ENCODE peak calls at places on chromosomes 3 and 15, in eight cellular contexts. E is NCI-H82; U is AG09309; L is stimulated activated CD8-positive, alpha-beta memory T cell treated with anti-CD3 and anti-CD28 coated beads, Interleukin-7, amount 100 ng/mL, for 4 hours; A is hypothalamus; H is activated T-cell treated with anti-CD3 and anti-CD28 coated beads for 48 hours; V is cardiac muscle cell; N is psoas muscle. K is an unnamed sample.

GRCh38 chr15:80699981-80700380 is 4.9 kb downstream of the ABHD17C start:
- DNase-seq in E (no peak), U (no peak), L (no peak), A (no peak), H (no peak), V (no peak), N (no peak), K (no peak)

GRCh38 chr3:23959147-23959900 is 14.2 kb downstream of the NR1D2 start:
- DNase-seq in E (no peak), U (peak; percentile 63), L (no peak), A (no peak), H (peak; percentile 2), V (peak; percentile 72), N (no peak), K (no peak)

GRCh38 chr3:154095832-154096421 is 25.3 kb upstream of the ARHGEF26 start:
- DNase-seq in E (peak; percentile 34), U (no peak), L (no peak), A (no peak), H (no peak), V (peak; percentile 62), N (no peak), K (no peak)

GRCh38 chr3:188049890-188050530 is 103.9 kb upstream of the LPP start:
- DNase-seq in E (no peak), U (no peak), L (no peak), A (no peak), H (no peak), V (no peak), N (no peak), K (no peak)

GRCh38 chr3:39671116-39671515 is 138.3 kb upstream of the MYRIP start:
- DNase-seq in E (no peak), U (peak; percentile 25), L (no peak), A (no peak), H (no peak), V (peak; percentile 56), N (no peak), K (no peak)

GRCh38 chr15:68374346-68374745 is 57.6 kb downstream of the ITGA11 start:
- DNase-seq in E (no peak), U (no peak), L (no peak), A (no peak), H (no peak), V (no peak), N (no peak), K (no peak)

GRCh38 chr15:85676332-85676731 is 118.4 kb downstream of the KLHL25 start:
- DNase-seq in E (no peak), U (no peak), L (no peak), A (no peak), H (no peak), V (no peak), N (no peak), K (no peak)

GRCh38 chr15:82312611-82313349 is 36.5 kb downstream of the GOLGA6L10 start:
- DNase-seq in E (peak; percentile 69), U (no peak), L (no peak), A (no peak), H (no peak), V (peak; percentile 16), N (no peak), K (no peak)

GRCh38 chr3:18586076-18586475 is 160.9 kb upstream of the SATB1 start:
- DNase-seq in E (no peak), U (no peak), L (no peak), A (no peak), H (no peak), V (no peak), N (no peak), K (no peak)

GRCh38 chr15:61159901-61160300 is 69.2 kb downstream of the RORA start:
- DNase-seq in E (no peak), U (no peak), L (no peak), A (no peak), H (no peak), V (no peak), N (no peak), K (no peak)

GRCh38 chr15:96495386-96495785 is 164.9 kb downstream of the NR2F2 start:
- DNase-seq in E (no peak), U (no peak), L (no peak), A (no peak), H (no peak), V (no peak), N (no peak), K (no peak)

K was measured in frontal cortex.